ENCODE peak calls at places on chromosomes 11 and 22, in six cellular contexts. V is brain microvascular endothelial cell, I is fibroblast of lung, K is adrenal gland, O is cardiac fibroblast, C is colonic mucosa. Q is an unnamed sample.

GRCh38 chr22:21443735-21444421 is 23.3 kb upstream of the TMEM191C start:
- DNase-seq in K (peak; percentile 37), I (no peak), C (no peak), V (no peak), O (no peak), Q (peak; percentile 31)

GRCh38 chr11:85961930-85962363 is 106.8 kb downstream of the CCDC83 start:
- DNase-seq in O (peak; percentile 66), C (no peak), V (peak; percentile 31), K (no peak), I (peak; percentile 82), Q (no peak)

GRCh38 chr11:68632802-68633201 is 51.5 kb upstream of the GAL start:
- DNase-seq in V (peak; percentile 61), I (peak; percentile 61), C (peak; percentile 65), K (peak; percentile 64), O (peak; percentile 78), Q (no peak)

GRCh38 chr11:4025248-4025956 is 69.2 kb upstream of the RRM1 start:
- DNase-seq in I (peak; percentile 72), K (no peak), C (no peak), O (peak; percentile 94), V (no peak), Q (no peak)

GRCh38 chr11:14075118-14075601 is 112.6 kb downstream of the SPON1 start:
- DNase-seq in K (no peak), O (no peak), C (no peak), V (no peak), I (peak; percentile 55), Q (no peak)

GRCh38 chr22:46370584-46371373 is 35.3 kb downstream of the TRMU start:
- DNase-seq in V (no peak), C (peak; percentile 54), K (no peak), I (no peak), O (no peak), Q (peak; percentile 39)

GRCh38 chr11:87235366-87235765 is 197.6 kb downstream of the TMEM135 start:
- DNase-seq in O (no peak), I (no peak), C (no peak), K (no peak), V (no peak), Q (no peak)

GRCh38 chr22:44597616-44598015 is 99.6 kb upstream of the RTL6 start:
- DNase-seq in I (no peak), K (peak; percentile 82), C (no peak), O (no peak), V (no peak), Q (no peak)

GRCh38 chr11:47797633-47798032 is 30.5 kb upstream of the FNBP4 start:
- DNase-seq in K (no peak), C (no peak), V (peak; percentile 85), O (peak; percentile 59), I (peak; percentile 96), Q (no peak)

GRCh38 chr11:20010106-20010860 is 150.0 kb downstream of the DBX1 start:
- DNase-seq in C (no peak), K (no peak), O (no peak), I (no peak), V (no peak), Q (no peak)

GRCh38 chr11:102727890-102728289 is 3.1 kb upstream of the MMP8 start:
- DNase-seq in K (no peak), O (peak; percentile 12), V (peak; percentile 41), I (peak; percentile 80), C (no peak), Q (no peak)

GRCh38 chr11:127491589-127491988 is 491.0 kb upstream of the KIRREL3 start:
- DNase-seq in K (no peak), C (no peak), I (peak; percentile 15), O (no peak), V (no peak), Q (no peak)
- H3K4me3 ChIP-seq in K (no peak overlapping the region), C (no peak overlapping the region), I (no peak overlapping the region), O (no peak overlapping the region), V (no peak overlapping the region), Q (no peak overlapping the region)

GRCh38 chr11:64526356-64526755 is 64.7 kb upstream of the SLC22A12 start:
- DNase-seq in C (no peak), V (no peak), K (no peak), O (no peak), I (no peak), Q (no peak)

GRCh38 chr11:64524534-64525042 is 66.4 kb upstream of the SLC22A12 start:
- DNase-seq in C (no peak), I (no peak), V (no peak), K (no peak), O (no peak), Q (no peak)

GRCh38 chr11:64525711-64526110 is 65.3 kb upstream of the SLC22A12 start:
- DNase-seq in K (no peak), O (no peak), I (no peak), V (no peak), C (no peak), Q (no peak)

GRCh38 chr11:64529559-64530520 is 61.2 kb upstream of the SLC22A12 start:
- DNase-seq in I (no peak), V (no peak), C (no peak), O (no peak), K (no peak), Q (no peak)

DNA sequence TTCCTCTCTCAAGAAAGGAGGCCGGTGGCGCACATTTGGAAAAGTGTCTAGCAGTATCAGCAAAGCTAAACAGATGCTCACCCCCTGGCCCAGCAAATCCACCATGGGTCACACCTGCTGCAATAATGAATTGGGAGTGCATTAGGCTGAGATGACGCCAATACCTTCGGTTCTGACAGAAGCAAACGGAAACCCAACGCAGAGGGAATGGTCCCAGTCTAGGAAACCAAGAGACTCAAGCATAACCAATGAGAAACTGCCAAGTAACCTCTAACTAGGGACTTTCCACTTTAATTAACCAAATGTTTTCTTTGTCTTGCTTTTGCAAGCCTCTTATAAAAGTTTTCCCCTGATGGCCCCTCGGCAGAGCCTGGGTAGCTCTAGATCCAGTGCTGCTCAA is 64.2 kb upstream of the SLC22A12 start:
- DNase-seq in I (no peak), C (no peak), K (no peak), O (no peak), V (no peak), Q (no peak)
- TF ChIP-seq CTCF in I (no peak), C (no peak), K (no peak), O (no peak), V (no peak), Q (no peak)

GRCh38 chr11:120985718-120986569 is 38.0 kb upstream of the TBCEL start:
- DNase-seq in C (peak; percentile 38), O (peak; percentile 60), V (peak; percentile 9), I (peak; percentile 56), K (peak; percentile 80), Q (peak; percentile 65)
- H3K4me3 ChIP-seq in C (peak overlapping the region; percentile 30), O (peak overlapping the region; percentile 35), V (peak overlapping the region; percentile 39), I (no peak overlapping the region), K (no peak overlapping the region), Q (no peak overlapping the region)

DNA sequence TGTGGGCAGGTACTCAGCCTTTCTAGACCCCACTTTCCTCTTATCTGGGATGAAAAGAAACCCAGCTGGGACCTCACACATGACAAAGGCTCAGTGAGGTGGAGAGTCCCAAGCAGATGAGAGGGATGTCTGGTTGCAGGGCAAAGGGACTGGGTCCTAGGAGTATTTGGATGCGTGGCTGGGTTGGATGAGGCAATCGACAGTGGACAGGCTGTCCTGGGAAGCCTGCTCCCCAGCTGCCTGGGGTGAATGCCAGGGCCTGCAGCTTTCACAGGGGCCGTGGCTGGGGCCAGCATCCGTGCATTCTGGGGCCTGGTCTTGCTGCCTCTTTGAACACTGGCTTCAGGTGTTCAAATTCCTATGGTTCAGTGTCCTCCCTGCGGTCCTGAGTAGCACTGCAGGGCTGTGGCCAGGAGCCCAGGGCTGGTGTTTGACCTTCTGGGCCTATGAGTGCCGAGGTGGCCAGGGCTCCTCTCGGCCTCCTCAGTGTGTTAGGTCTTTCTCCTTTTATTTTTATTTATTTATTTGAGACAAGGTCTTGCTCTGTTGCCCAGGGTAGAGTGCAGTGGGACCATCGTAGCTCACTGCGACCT is 65.3 kb downstream of the MCM5 start:
- DNase-seq in K (no peak), V (no peak), O (no peak), C (no peak), I (no peak), Q (no peak)
- TF ChIP-seq CTCF in K (no peak), V (no peak), O (no peak), C (no peak), I (no peak), Q (no peak)

GRCh38 chr11:5553347-5553746 is 5.0 kb upstream of the OR52H1 start:
- DNase-seq in V (no peak), K (no peak), O (no peak), I (no peak), C (no peak), Q (no peak)

DNA sequence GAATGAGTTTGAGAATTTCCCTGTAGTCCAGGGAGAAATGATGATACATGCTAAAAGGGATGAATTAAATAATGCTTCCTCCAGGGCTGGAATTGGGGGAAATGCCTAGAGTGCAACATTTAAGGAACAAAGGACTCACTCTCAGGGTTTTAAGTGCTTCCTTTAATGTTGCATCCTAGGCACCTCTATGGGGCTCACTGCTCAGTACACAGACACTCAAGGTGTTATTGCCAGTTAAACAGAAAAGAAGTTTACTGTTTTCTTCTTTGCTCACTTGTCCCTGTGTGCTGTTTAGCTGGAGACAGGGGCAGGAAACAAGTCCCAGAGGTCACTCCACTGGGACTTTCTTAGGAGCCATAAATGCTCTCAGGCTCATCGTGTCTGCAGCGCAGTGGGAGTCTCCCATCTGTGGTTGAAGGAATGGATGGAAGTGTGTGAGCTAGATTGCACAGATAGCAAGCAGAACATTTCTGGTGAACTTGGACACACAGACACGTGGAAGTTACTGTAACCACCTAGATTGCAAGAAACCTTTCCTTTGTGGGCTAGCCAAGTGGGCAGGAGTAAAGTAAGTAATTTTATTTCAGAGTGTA is 8.4 kb upstream of the OR52H1 start:
- DNase-seq in K (no peak), I (no peak), V (no peak), O (no peak), C (no peak), Q (no peak)
- H3K4me3 ChIP-seq in K (no peak overlapping the region), I (no peak overlapping the region), V (no peak overlapping the region), O (no peak overlapping the region), C (no peak overlapping the region), Q (no peak overlapping the region)

DNA sequence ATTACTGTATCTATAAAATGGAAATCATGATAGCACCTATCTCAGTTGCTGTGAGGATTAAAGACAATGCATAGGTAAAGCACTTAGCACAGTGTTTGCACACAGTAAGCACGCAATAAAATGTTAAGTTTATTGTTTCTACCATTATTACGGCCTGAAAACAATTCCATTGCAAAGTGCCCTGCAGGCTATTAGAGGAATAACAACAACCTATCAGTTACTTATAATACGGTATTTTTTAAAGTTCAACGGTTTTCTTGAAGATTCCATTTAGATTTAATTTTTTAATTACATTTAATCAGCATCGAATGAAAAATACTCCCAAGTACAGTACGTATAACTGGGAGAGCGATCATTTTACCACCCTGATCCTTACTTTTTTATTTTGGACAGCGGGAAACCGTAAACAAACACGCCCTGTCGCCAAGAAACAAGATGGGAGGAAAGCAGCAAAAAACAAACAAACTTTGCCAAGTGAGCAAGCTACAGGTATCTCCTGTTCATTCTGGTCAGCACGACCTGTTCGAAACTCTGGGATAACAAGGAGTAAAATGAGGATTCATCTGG is 892 bp downstream of the SLC36A4 start:
- DNase-seq in O (no peak), C (no peak), K (no peak), I (no peak), V (no peak), Q (no peak)
- TF ChIP-seq CTCF in O (peak; percentile 57), C (no peak), K (peak; percentile 53), I (peak; percentile 57), V (peak; percentile 47), Q (peak; percentile 12)

DNA sequence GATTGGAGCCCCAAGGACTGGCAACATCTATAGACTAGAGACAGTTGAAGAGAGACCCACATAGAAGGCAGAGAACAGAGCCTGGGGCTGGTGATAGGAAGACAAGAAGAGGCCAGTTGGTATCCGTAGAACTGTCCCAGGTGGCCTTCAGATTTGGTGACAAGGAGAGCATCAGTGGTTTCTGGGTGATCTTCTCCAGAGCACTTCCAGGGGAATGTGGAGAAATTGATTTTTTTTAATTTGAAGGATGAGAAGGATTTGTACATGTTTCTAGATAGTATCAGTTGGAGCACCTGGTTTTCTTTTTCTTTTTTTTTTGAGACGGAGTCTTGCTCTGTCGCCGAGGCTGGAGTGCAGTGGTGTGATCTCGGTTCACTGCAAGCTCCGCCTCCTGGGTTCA is 14.8 kb downstream of the SLC3A2 start:
- DNase-seq in C (no peak), O (no peak), K (no peak), I (no peak), V (no peak), Q (no peak)
- H3K4me3 ChIP-seq in C (no peak overlapping the region), O (no peak overlapping the region), K (no peak overlapping the region), I (no peak overlapping the region), V (no peak overlapping the region), Q (no peak overlapping the region)

Q was measured in mucosa of descending colon.